ENCODE peak calls at places on chromosomes 13 and 19, in nine cellular contexts. H is T1000; L is astrocyte of the spinal cord; Q is body of pancreas; V is activated CD8-positive, alpha-beta memory T cell treated with anti-CD3 and anti-CD28 coated beads, Interleukin-2, amount 50 U/mL, for 4 hours; E is left ventricle myocardium superior; J is AG04450; R is RCC 7860; K is left lung. X is an unnamed sample.

GRCh38 chr19:39845621-39846175 is 481 bp downstream of the FBL start:
- DNase-seq in L (peak), H (no peak), V (no peak), R (no peak), K (no peak), J (no peak), E (no peak), Q (no peak), X (no peak)

GRCh38 chr19:46990998-46991676 is 28.5 kb upstream of the NPAS1 start:
- DNase-seq in J (peak), H (peak), K (peak), L (peak), R (peak), E (peak), V (peak), Q (peak), X (peak)

GRCh38 chr13:110470272-110471009 is 91.1 kb downstream of the RAB20 start:
- DNase-seq in Q (no peak), L (no peak), V (no peak), R (no peak), K (peak), H (no peak), J (no peak), E (no peak), X (no peak)

GRCh38 chr13:82654851-82655517 is 1227.3 kb downstream of the SLITRK1 start:
- DNase-seq in L (peak), E (peak), H (no peak), Q (peak), K (peak), V (no peak), R (no peak), J (peak), X (no peak)

GRCh38 chr13:36142735-36143134 is 11.6 kb upstream of the DCLK1 start:
- DNase-seq in J (no peak), R (no peak), Q (no peak), V (no peak), H (no peak), E (no peak), L (no peak), K (no peak), X (no peak)

GRCh38 chr19:8552810-8553209 is 24.4 kb downstream of the MYO1F start:
- DNase-seq in J (no peak), H (no peak), E (no peak), R (no peak), V (no peak), L (peak), K (no peak), Q (no peak), X (no peak)

GRCh38 chr19:43526884-43527859 is at the start of gene ETHE1:
- DNase-seq in J (no peak), Q (peak), E (peak), V (peak), H (peak), R (peak), L (peak), K (peak), X (peak)

GRCh38 chr19:1987197-1988187 is 28.0 kb downstream of the BTBD2 start:
- DNase-seq in K (no peak), E (no peak), R (no peak), H (no peak), Q (no peak), L (no peak), V (no peak), J (no peak), X (no peak)

GRCh38 chr19:5403968-5404640 is 51.1 kb upstream of the ZNRF4 start:
- DNase-seq in H (peak), E (peak), R (peak), K (peak), V (peak), J (peak), L (peak), Q (peak), X (peak)

X was measured in PC-9.